ENCODE peak calls at places on chromosomes 11 and 22, in ten cellular contexts. H is AG10803; I is kidney; P is T-helper 9 cell; M is AG04450; A is K562; J is stimulated activated CD4-positive, alpha-beta T cell treated with anti-CD3 and anti-CD28 coated beads, Interleukin-2, amount 100 ng/mL, for 48 hours; V is COR-L47; L is type B pancreatic cell; C is BJ. K is an unnamed sample.

GRCh38 chr22:31676700-31677099 is 14.7 kb upstream of the PISD start:
- DNase-seq in H (peak), I (peak), P (peak), M (peak), A (no peak), J (peak), V (peak), L (peak), C (peak), K (peak)

GRCh38 chr22:44192098-44192810 is 11.5 kb downstream of the PARVG start:
- DNase-seq in H (no peak), I (peak), P (no peak), M (no peak), A (peak), J (peak), V (no peak), L (no peak), C (no peak), K (peak)

GRCh38 chr11:6200975-6201374 is 2.0 kb downstream of the OR52W1 start:
- DNase-seq in H (peak), I (no peak), P (no peak), M (no peak), A (no peak), J (no peak), V (no peak), L (no peak), C (no peak), K (no peak)

GRCh38 chr11:34585870-34586654 is 34.8 kb upstream of the EHF start:
- DNase-seq in H (peak), I (no peak), P (no peak), M (peak), A (peak), J (no peak), V (peak), L (no peak), C (no peak), K (no peak)

GRCh38 chr11:119567667-119568582 is 145.0 kb upstream of the THY1 start:
- DNase-seq in H (peak), I (no peak), P (no peak), M (peak), A (no peak), J (no peak), V (peak), L (peak), C (peak), K (no peak)

GRCh38 chr11:116925050-116925449 is 87.6 kb upstream of the APOA1 start:
- DNase-seq in H (no peak), I (no peak), P (no peak), M (no peak), A (no peak), J (no peak), V (no peak), L (no peak), C (no peak), K (peak)

GRCh38 chr11:13064593-13064992 is 55.5 kb downstream of the RASSF10 start:
- DNase-seq in H (no peak), I (no peak), P (no peak), M (no peak), A (no peak), J (no peak), V (no peak), L (no peak), C (no peak), K (no peak)

GRCh38 chr11:503179-503981 is 3.7 kb downstream of the RNH1 start:
- DNase-seq in H (peak), I (no peak), P (no peak), M (no peak), A (peak), J (no peak), V (no peak), L (no peak), C (no peak), K (peak)

GRCh38 chr22:26444777-26445176 is 15.7 kb downstream of the ASPHD2 start:
- DNase-seq in H (no peak), I (no peak), P (no peak), M (no peak), A (no peak), J (no peak), V (no peak), L (no peak), C (no peak), K (no peak)

GRCh38 chr11:19785265-19785664 is 72.6 kb downstream of the NAV2 start:
- DNase-seq in H (no peak), I (no peak), P (no peak), M (no peak), A (no peak), J (no peak), V (no peak), L (no peak), C (no peak), K (no peak)

GRCh38 chr22:19799322-19800190 is 39.0 kb downstream of the TBX1 start:
- DNase-seq in H (peak), I (peak), P (no peak), M (peak), A (peak), J (no peak), V (no peak), L (no peak), C (peak), K (no peak)

GRCh38 chr22:40817737-40818136 is 1.4 kb downstream of the SLC25A17 start:
- DNase-seq in H (no peak), I (no peak), P (no peak), M (no peak), A (no peak), J (no peak), V (no peak), L (no peak), C (no peak), K (no peak)

GRCh38 chr22:45493286-45493771 is 9.4 kb upstream of the FBLN1 start:
- DNase-seq in H (peak), I (peak), P (no peak), M (no peak), A (no peak), J (no peak), V (no peak), L (no peak), C (peak), K (no peak)

GRCh38 chr11:128496684-128497056 is 90.7 kb downstream of the ETS1 start:
- DNase-seq in H (no peak), I (no peak), P (no peak), M (no peak), A (no peak), J (no peak), V (no peak), L (no peak), C (no peak), K (no peak)

GRCh38 chr11:2760196-2760871 is 60.5 kb upstream of the KCNQ1OT1 start:
- DNase-seq in H (no peak), I (peak), P (no peak), M (no peak), A (no peak), J (no peak), V (no peak), L (peak), C (no peak), K (peak)

GRCh38 chr11:9574556-9574805 is 1.0 kb downstream of the WEE1 start:
- DNase-seq in H (peak), I (peak), P (no peak), M (no peak), A (no peak), J (no peak), V (no peak), L (no peak), C (no peak), K (peak)

GRCh38 chr11:66688561-66689534 is 11.2 kb upstream of the RBM4B start:
- DNase-seq in H (no peak), I (no peak), P (no peak), M (no peak), A (no peak), J (no peak), V (no peak), L (no peak), C (no peak), K (no peak)

GRCh38 chr11:17531818-17532131 is 12.4 kb downstream of the USH1C start:
- DNase-seq in H (no peak), I (no peak), P (no peak), M (no peak), A (no peak), J (no peak), V (no peak), L (no peak), C (no peak), K (no peak)

GRCh38 chr22:30298005-30298701 is 8.8 kb upstream of the CASTOR1 start:
- DNase-seq in H (no peak), I (no peak), P (no peak), M (no peak), A (no peak), J (no peak), V (no peak), L (no peak), C (no peak), K (no peak)

GRCh38 chr11:72969894-72970335 is 155.7 kb downstream of the ATG16L2 start:
- DNase-seq in H (peak), I (no peak), P (no peak), M (no peak), A (no peak), J (no peak), V (no peak), L (no peak), C (peak), K (no peak)

GRCh38 chr22:27896251-27896650 is 22.8 kb downstream of the PITPNB start:
- DNase-seq in H (no peak), I (no peak), P (no peak), M (no peak), A (no peak), J (no peak), V (no peak), L (no peak), C (no peak), K (peak)

GRCh38 chr22:30324008-30324730 is 2.6 kb downstream of the TBC1D10A start:
- DNase-seq in H (peak), I (no peak), P (peak), M (no peak), A (no peak), J (no peak), V (no peak), L (no peak), C (no peak), K (peak)

GRCh38 chr11:132087148-132087547 is 716.7 kb downstream of the NTM start:
- DNase-seq in H (no peak), I (no peak), P (no peak), M (no peak), A (no peak), J (no peak), V (no peak), L (no peak), C (no peak), K (no peak)

GRCh38 chr11:59754494-59754858 is 700 bp upstream of the STX3 start:
- DNase-seq in H (no peak), I (no peak), P (peak), M (no peak), A (no peak), J (no peak), V (no peak), L (no peak), C (no peak), K (peak)

GRCh38 chr11:130089669-130090063 is 20.0 kb downstream of the APLP2 start:
- DNase-seq in H (no peak), I (no peak), P (no peak), M (no peak), A (no peak), J (no peak), V (no peak), L (no peak), C (no peak), K (no peak)

GRCh38 chr11:6458352-6458751 is 15.4 kb downstream of the TRIM3 start:
- DNase-seq in H (no peak), I (no peak), P (no peak), M (no peak), A (no peak), J (no peak), V (no peak), L (no peak), C (no peak), K (no peak)

GRCh38 chr11:122910775-122911174 is 28.2 kb downstream of the JHY start:
- DNase-seq in H (peak), I (no peak), P (no peak), M (no peak), A (no peak), J (no peak), V (peak), L (no peak), C (no peak), K (no peak)

GRCh38 chr11:129750343-129751292 is 65.0 kb upstream of the TMEM45B start:
- DNase-seq in H (peak), I (peak), P (peak), M (peak), A (peak), J (peak), V (peak), L (peak), C (peak), K (peak)

GRCh38 chr11:70580036-70580805 is 181.9 kb downstream of the CTTN start:
- DNase-seq in H (no peak), I (peak), P (no peak), M (no peak), A (no peak), J (no peak), V (no peak), L (no peak), C (no peak), K (no peak)

GRCh38 chr11:30497600-30497999 is 88.6 kb downstream of the MPPED2 start:
- DNase-seq in H (no peak), I (no peak), P (no peak), M (no peak), A (no peak), J (no peak), V (no peak), L (no peak), C (no peak), K (no peak)

GRCh38 chr11:94134651-94135512 is 6.2 kb downstream of the PANX1 start:
- DNase-seq in H (peak), I (peak), P (no peak), M (peak), A (no peak), J (peak), V (no peak), L (no peak), C (peak), K (no peak)

GRCh38 chr11:74325649-74326645 is 14.5 kb upstream of the P4HA3 start:
- DNase-seq in H (peak), I (peak), P (no peak), M (peak), A (no peak), J (no peak), V (no peak), L (no peak), C (peak), K (no peak)